ENCODE peak calls at places on chromosomes 13 and 19, in seven cellular contexts. K is RPMI8226; V is AG04450; I is fibroblast of pulmonary artery; P is EL; C is AG08395; S is stimulated activated CD4-positive, alpha-beta T cell treated with anti-CD3 and anti-CD28 coated beads, Interleukin-1b, Interleukin-23, amount 100 ng/mL, for 24 hours. N is an unnamed sample.
A peak's percentile ranks its signal among the peaks of the same experiment; 100 is the strongest.

GRCh38 chr13:71536201-71536600 is 330.8 kb downstream of the DACH1 start:
- DNase-seq in P (no peak), V (no peak), C (no peak), I (no peak), K (no peak), S (no peak), N (no peak)

GRCh38 chr13:34678154-34678553 is 263.9 kb upstream of the NBEA start:
- DNase-seq in C (no peak), P (peak; percentile 67), S (no peak), V (no peak), I (peak; percentile 76), K (no peak), N (no peak)

GRCh38 chr19:3942790-3943409 is 10.0 kb downstream of the NMRK2 start:
- DNase-seq in K (no peak), P (no peak), C (no peak), I (no peak), V (no peak), S (no peak), N (peak; percentile 27)

GRCh38 chr19:17831419-17831888 is 10.1 kb upstream of the INSL3 start:
- DNase-seq in C (no peak), K (no peak), I (no peak), V (no peak), S (no peak), P (no peak), N (no peak)

GRCh38 chr13:45615501-45616101 is at the start of gene ERICH6B:
- DNase-seq in V (no peak), P (peak; percentile 51), C (peak; percentile 24), I (peak; percentile 26), K (no peak), S (no peak), N (no peak)

GRCh38 chr19:16355293-16356043 is 30.8 kb downstream of the KLF2 start:
- DNase-seq in P (no peak), C (no peak), K (no peak), I (peak; percentile 62), V (no peak), S (no peak), N (no peak)

GRCh38 chr19:55178781-55179569 is 1.1 kb downstream of the SYT5 start:
- DNase-seq in K (peak; percentile 85), V (no peak), C (peak; percentile 86), P (peak; percentile 79), I (peak; percentile 80), S (peak; percentile 80), N (peak; percentile 50)

GRCh38 chr19:7769171-7769570 is 6.1 kb downstream of the CLEC4M start:
- DNase-seq in K (no peak), C (no peak), V (no peak), S (no peak), I (no peak), P (no peak), N (no peak)

GRCh38 chr19:47035495-47036232 is 12.8 kb downstream of the TMEM160 start:
- DNase-seq in P (peak; percentile 85), I (peak; percentile 80), V (peak; percentile 47), C (peak; percentile 97), S (peak; percentile 89), K (peak; percentile 82), N (peak; percentile 63)

GRCh38 chr13:51520524-51520923 is 63.7 kb upstream of the WDFY2 start:
- DNase-seq in P (peak; percentile 79), S (no peak), C (no peak), K (no peak), I (peak; percentile 79), V (peak; percentile 59), N (peak; percentile 57)

GRCh38 chr13:106599875-106600797 is 32.2 kb upstream of the ARGLU1 start:
- DNase-seq in P (peak; percentile 65), S (no peak), C (peak; percentile 43), K (peak; percentile 23), V (peak; percentile 36), I (peak; percentile 85), N (peak; percentile 24)

GRCh38 chr19:1529430-1529816 is 5.5 kb downstream of the PLK5 start:
- DNase-seq in S (no peak), C (no peak), I (no peak), V (no peak), P (no peak), K (no peak), N (no peak)

GRCh38 chr19:54137913-54138776 is 583 bp downstream of the CNOT3 start:
- DNase-seq in S (no peak), I (no peak), C (no peak), V (no peak), K (peak; percentile 34), P (no peak), N (no peak)

GRCh38 chr13:25046274-25046984 is 49.5 kb upstream of the PABPC3 start:
- DNase-seq in S (no peak), V (no peak), K (no peak), P (no peak), C (no peak), I (no peak), N (no peak)

GRCh38 chr19:42111384-42111783 is 20.9 kb downstream of the POU2F2 start:
- DNase-seq in S (no peak), I (peak; percentile 64), V (no peak), C (peak; percentile 63), K (no peak), P (peak; percentile 87), N (peak; percentile 98)

GRCh38 chr13:111283457-111283856 is 37.0 kb upstream of the TEX29 start:
- DNase-seq in I (no peak), S (no peak), C (no peak), K (no peak), V (no peak), P (no peak), N (no peak)

GRCh38 chr19:31770220-31770619 is 421.0 kb upstream of the TSHZ3 start:
- DNase-seq in V (no peak), S (no peak), K (no peak), P (no peak), I (no peak), C (no peak), N (no peak)

GRCh38 chr13:37869756-37870488 is at the start of gene TRPC4:
- DNase-seq in P (peak; percentile 88), K (no peak), I (peak; percentile 73), S (no peak), C (peak; percentile 67), V (no peak), N (peak; percentile 86)

GRCh38 chr13:66111628-66112027 is 1118.5 kb downstream of the PCDH9 start:
- DNase-seq in P (no peak), V (no peak), S (no peak), K (no peak), I (no peak), C (no peak), N (no peak)

GRCh38 chr19:16067205-16067938 is 8.9 kb upstream of the TPM4 start:
- DNase-seq in S (no peak), V (peak; percentile 82), C (peak; percentile 85), K (peak; percentile 59), I (peak; percentile 91), P (peak; percentile 58), N (peak; percentile 97)

GRCh38 chr13:95704510-95704909 is 27.6 kb downstream of the DNAJC3 start:
- DNase-seq in K (no peak), V (no peak), C (peak; percentile 15), S (no peak), P (peak; percentile 13), I (no peak), N (peak; percentile 17)

GRCh38 chr13:70107498-70108271 is at the start of gene ATXN8OS:
- DNase-seq in K (no peak), S (no peak), C (no peak), V (no peak), I (no peak), P (no peak), N (no peak)

GRCh38 chr13:113509989-113510388 is 19.5 kb upstream of the DCUN1D2 start:
- DNase-seq in K (no peak), S (no peak), P (no peak), I (no peak), V (no peak), C (no peak), N (no peak)

GRCh38 chr13:28719656-28720055 is 886 bp upstream of the SLC46A3 start:
- DNase-seq in S (no peak), V (no peak), P (peak; percentile 81), C (peak; percentile 71), K (no peak), I (peak; percentile 81), N (peak; percentile 75)

GRCh38 chr19:47786566-47786965 is 8.1 kb downstream of the SELENOW start:
- DNase-seq in P (no peak), V (no peak), C (no peak), I (no peak), S (no peak), K (no peak), N (no peak)

GRCh38 chr13:49240017-49240416 is 7.7 kb upstream of the CDADC1 start:
- DNase-seq in S (no peak), V (no peak), K (peak; percentile 22), P (peak; percentile 48), C (peak; percentile 45), I (peak; percentile 51), N (peak; percentile 52)

GRCh38 chr13:112464720-112465119 is 88.6 kb downstream of the SPACA7 start:
- DNase-seq in C (no peak), P (no peak), S (no peak), K (no peak), I (no peak), V (no peak), N (no peak)

GRCh38 chr13:76836311-76836710 is 49.9 kb downstream of the KCTD12 start:
- DNase-seq in I (no peak), C (no peak), V (no peak), P (peak; percentile 50), S (no peak), K (no peak), N (peak; percentile 79)

GRCh38 chr19:11705474-11705873 is 33.3 kb downstream of the ZNF823 start:
- DNase-seq in V (no peak), C (no peak), P (no peak), I (no peak), S (no peak), K (no peak), N (no peak)

GRCh38 chr13:28423010-28423409 is 71.9 kb downstream of the FLT1 start:
- DNase-seq in C (no peak), S (no peak), K (no peak), V (no peak), I (no peak), P (no peak), N (no peak)

GRCh38 chr13:112799394-112799793 is 109.6 kb downstream of the ATP11A start:
- DNase-seq in S (no peak), K (no peak), I (no peak), C (no peak), V (no peak), P (no peak), N (no peak)

GRCh38 chr13:99018418-99019180 is 40.7 kb upstream of the DOCK9 start:
- DNase-seq in V (no peak), I (peak; percentile 58), P (peak; percentile 63), K (no peak), S (no peak), C (peak; percentile 36), N (peak; percentile 54)

GRCh38 chr13:31201341-31202024 is 1.7 kb downstream of the B3GLCT start:
- DNase-seq in C (peak; percentile 39), S (no peak), P (peak; percentile 71), V (no peak), I (peak; percentile 67), K (no peak), N (peak; percentile 48)

GRCh38 chr13:113916330-113916815 is 52.5 kb upstream of the GAS6 start:
- DNase-seq in S (no peak), P (no peak), K (no peak), C (no peak), V (no peak), I (peak; percentile 61), N (peak; percentile 64)

GRCh38 chr19:2055871-2056809 is 5.1 kb upstream of the MKNK2 start:
- DNase-seq in I (peak; percentile 80), P (peak; percentile 78), V (no peak), S (no peak), C (peak; percentile 43), K (peak; percentile 66), N (peak; percentile 78)

GRCh38 chr19:2056810-2057192 is 5.8 kb upstream of the MKNK2 start:
- DNase-seq in P (no peak), I (no peak), S (no peak), V (no peak), K (no peak), C (no peak), N (no peak)

GRCh38 chr13:50156140-50156539 is 140.9 kb downstream of the KCNRG start:
- DNase-seq in V (peak; percentile 38), I (peak; percentile 60), S (no peak), K (no peak), C (peak; percentile 79), P (peak; percentile 41), N (peak; percentile 69)

GRCh38 chr19:963401-964022 is 20.6 kb upstream of the WDR18 start:
- DNase-seq in S (no peak), P (no peak), C (no peak), K (no peak), I (no peak), V (no peak), N (no peak)